ENCODE peak calls at places on chromosome X, in five cellular contexts. Y is spleen, E is right lobe of liver, U is left ventricle myocardium inferior, M is brain microvascular endothelial cell. C is an unnamed sample.

GRCh38 chrX:98956014-98956413 is 1454.1 kb downstream of the PCDH19 start:
- DNase-seq in Y (no peak), E (no peak), U (no peak), M (no peak), C (no peak)

GRCh38 chrX:40083979-40084359 is 13.8 kb downstream of the BCOR start:
- DNase-seq in Y (no peak), E (peak), U (no peak), M (no peak), C (peak)

GRCh38 chrX:136339702-136340101 is 38.9 kb downstream of the ADGRG4 start:
- DNase-seq in Y (no peak), E (no peak), U (no peak), M (no peak), C (no peak)

GRCh38 chrX:143663755-143664154 is 27.9 kb upstream of the SLITRK4 start:
- DNase-seq in Y (no peak), E (no peak), U (no peak), M (no peak), C (no peak)

GRCh38 chrX:3142259-3143042 is 101.2 kb downstream of the ARSF start:
- DNase-seq in Y (no peak), E (no peak), U (no peak), M (no peak), C (no peak)

GRCh38 chrX:153052534-153052933 is 3.7 kb upstream of the PNMA3 start:
- DNase-seq in Y (no peak), E (no peak), U (no peak), M (no peak), C (no peak)

GRCh38 chrX:154750301-154751120 is at the start of gene GAB3:
- DNase-seq in Y (peak), E (peak), U (peak), M (no peak), C (peak)

GRCh38 chrX:107552976-107553375 is 75.3 kb upstream of the PRPS1 start:
- DNase-seq in Y (no peak), E (no peak), U (no peak), M (no peak), C (no peak)

GRCh38 chrX:83469551-83469950 is 38.5 kb upstream of the POU3F4 start:
- DNase-seq in Y (no peak), E (no peak), U (no peak), M (no peak), C (no peak)

GRCh38 chrX:2284133-2284532 is 216.6 kb downstream of the DHRSX start:
- DNase-seq in Y (no peak), E (no peak), U (no peak), M (no peak), C (no peak)

GRCh38 chrX:74465424-74465823 is 44.1 kb downstream of the SLC16A2 start:
- DNase-seq in Y (no peak), E (no peak), U (no peak), M (no peak), C (no peak)

GRCh38 chrX:11580789-11581188 is 84.9 kb downstream of the ARHGAP6 start:
- DNase-seq in Y (no peak), E (no peak), U (no peak), M (no peak), C (no peak)

GRCh38 chrX:148885203-148885602 is 384.8 kb downstream of the AFF2 start:
- DNase-seq in Y (no peak), E (no peak), U (no peak), M (no peak), C (no peak)

GRCh38 chrX:150573702-150574101 is 5.3 kb downstream of the MTM1 start:
- DNase-seq in Y (peak), E (no peak), U (no peak), M (no peak), C (no peak)

GRCh38 chrX:20472148-20472547 is 205.4 kb upstream of the RPS6KA3 start:
- DNase-seq in Y (no peak), E (no peak), U (no peak), M (no peak), C (no peak)

DNA sequence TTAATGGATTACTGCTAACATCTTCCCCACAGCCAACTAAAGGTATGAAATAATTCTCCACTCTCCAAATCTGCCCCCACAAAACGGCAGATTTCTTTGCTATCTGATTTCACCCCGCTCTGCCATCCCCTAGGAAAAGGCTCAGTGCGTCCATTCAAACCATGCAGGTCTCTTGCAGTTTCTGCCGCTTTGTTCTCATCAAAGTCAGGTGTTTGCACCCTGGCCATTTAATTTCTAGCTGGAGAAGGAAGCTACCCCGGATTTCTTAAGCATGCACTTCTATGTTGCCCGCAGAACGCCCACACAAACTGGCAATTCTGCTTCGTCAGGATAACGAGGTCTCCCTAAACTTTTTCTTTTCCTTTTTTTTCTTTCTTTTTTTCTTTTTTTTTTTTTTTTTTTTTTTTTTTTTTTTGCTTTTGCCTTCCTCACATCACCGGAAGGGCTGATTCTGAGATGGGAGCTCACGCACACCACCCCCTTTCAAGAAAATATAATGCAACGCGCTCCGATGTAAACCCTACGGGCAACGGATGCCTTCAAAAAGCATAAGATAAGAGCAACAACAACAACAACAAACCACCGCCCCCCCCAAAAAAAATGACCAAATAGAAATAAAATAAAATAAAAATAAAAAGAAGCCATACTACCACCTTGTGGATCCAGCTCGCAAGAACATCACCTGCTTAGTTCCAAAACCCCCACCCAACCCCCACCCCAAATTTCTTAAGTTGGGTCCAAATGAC is 3.2 kb downstream of the NLGN4X start:
- DNase-seq in Y (no peak), E (no peak), U (no peak), M (no peak), C (no peak)
- H3K4me3 ChIP-seq in Y (peak), E (peak), U (peak), M (peak), C (no peak)

DNA sequence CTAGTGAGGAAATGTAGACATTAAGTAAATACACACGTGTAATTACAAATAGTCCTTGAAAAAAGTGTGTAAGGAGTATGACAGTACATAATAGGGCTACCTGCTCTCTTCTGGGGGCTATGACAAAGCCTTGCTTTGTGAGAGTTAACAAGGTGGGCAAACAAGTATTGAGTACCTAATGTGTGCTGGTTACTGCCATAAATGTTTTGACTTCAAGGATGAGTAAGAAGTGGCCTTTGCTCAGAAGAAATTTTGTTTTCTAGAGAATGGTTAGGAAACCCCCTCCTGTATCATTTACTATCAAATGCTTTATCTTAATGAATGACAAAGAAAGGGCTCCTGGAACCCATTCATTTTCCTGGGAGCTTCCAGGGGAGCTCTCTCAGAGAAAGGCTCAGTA is 167.0 kb upstream of the CASK start:
- DNase-seq in Y (no peak), E (no peak), U (no peak), M (no peak), C (no peak)
- H3K27ac ChIP-seq in Y (no peak), E (no peak), U (no peak), M (no peak), C (no peak)

GRCh38 chrX:51395807-51396728 is 63.4 kb downstream of the NUDT10 start:
- DNase-seq in Y (peak), E (peak), U (no peak), M (no peak), C (peak)
- TF ChIP-seq CTCF in Y (peak), E (peak), U (peak), M (peak), C (no peak)

DNA sequence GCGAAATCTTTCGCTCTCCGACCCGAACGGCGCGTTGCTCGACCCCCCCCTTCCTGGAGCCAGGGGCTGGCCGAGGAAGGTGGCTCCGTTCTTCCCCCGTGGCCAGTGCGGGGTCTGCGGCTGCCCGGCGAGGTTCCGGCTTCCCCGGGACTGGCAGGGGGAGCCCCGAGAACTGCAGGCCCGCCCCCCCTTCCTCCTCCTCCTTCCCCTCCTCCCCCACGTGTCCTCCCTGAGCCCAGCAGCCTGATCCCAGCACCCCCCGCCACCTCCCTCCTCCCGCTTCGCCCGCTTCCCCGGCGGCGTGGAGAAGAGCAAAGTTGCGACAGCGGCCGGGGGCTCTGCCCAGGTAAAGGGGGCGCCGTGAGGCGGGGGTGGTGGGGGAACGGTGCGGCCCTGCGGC is 2.4 kb upstream of the BCORL1 start:
- DNase-seq in Y (peak), E (no peak), U (no peak), M (no peak), C (peak)
- H3K4me3 ChIP-seq in Y (peak), E (no peak), U (no peak), M (peak), C (no peak)

GRCh38 chrX:119676949-119677653 is 15.9 kb downstream of the SEPTIN6 start:
- DNase-seq in Y (no peak), E (no peak), U (no peak), M (no peak), C (peak)
- H3K27ac ChIP-seq in Y (peak), E (no peak), U (no peak), M (no peak), C (no peak)

GRCh38 chrX:132677233-132677716 is 188.4 kb upstream of the MBNL3 start:
- DNase-seq in Y (no peak), E (no peak), U (no peak), M (no peak), C (no peak)

GRCh38 chrX:132671229-132671641 is 182.4 kb upstream of the MBNL3 start:
- DNase-seq in Y (no peak), E (no peak), U (no peak), M (peak), C (no peak)

GRCh38 chrX:132676102-132676501 is 187.3 kb upstream of the MBNL3 start:
- DNase-seq in Y (no peak), E (no peak), U (no peak), M (no peak), C (no peak)

GRCh38 chrX:132676561-132677186 is 187.8 kb upstream of the MBNL3 start:
- DNase-seq in Y (no peak), E (no peak), U (no peak), M (no peak), C (no peak)
- TF ChIP-seq CTCF in Y (no peak), E (no peak), U (no peak), M (peak), C (no peak)

DNA sequence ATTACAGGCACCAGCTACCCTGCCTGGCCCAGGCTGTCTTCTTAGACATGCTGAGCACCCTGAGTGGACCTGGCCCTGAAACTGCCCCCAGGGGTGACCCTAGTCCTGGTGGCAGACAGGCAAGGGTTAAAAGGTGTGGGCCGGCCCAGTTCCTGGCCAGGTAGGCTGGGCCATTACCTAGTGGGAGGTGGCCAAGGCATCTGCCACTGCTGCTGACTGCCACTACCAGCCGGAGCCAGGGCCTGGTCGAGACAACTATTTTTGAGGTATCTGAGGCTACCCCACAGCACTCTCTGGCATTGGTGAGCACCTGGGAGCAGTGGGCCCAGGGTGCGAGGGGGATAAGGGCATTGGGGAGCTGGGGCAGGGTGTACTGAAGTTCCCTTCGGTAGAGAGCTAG is at the start of gene CCDC120:
- DNase-seq in Y (no peak), E (no peak), U (no peak), M (no peak), C (no peak)
- H3K4me3 ChIP-seq in Y (no peak), E (peak), U (no peak), M (no peak), C (peak)

GRCh38 chrX:64662876-64663275 is 267.6 kb upstream of the MTMR8 start:
- DNase-seq in Y (no peak), E (no peak), U (no peak), M (no peak), C (no peak)
- H3K27ac ChIP-seq in Y (no peak), E (no peak), U (no peak), M (no peak), C (no peak)

GRCh38 chrX:80808854-80809493 is 703 bp downstream of the BRWD3 start:
- DNase-seq in Y (peak), E (no peak), U (no peak), M (no peak), C (no peak)

GRCh38 chrX:80808160-80808735 is 1.4 kb downstream of the BRWD3 start:
- DNase-seq in Y (peak), E (peak), U (peak), M (peak), C (peak)

GRCh38 chrX:80810365-80810978 is 795 bp upstream of the BRWD3 start:
- DNase-seq in Y (no peak), E (no peak), U (no peak), M (no peak), C (no peak)

GRCh38 chrX:80816051-80816450 is 6.4 kb upstream of the BRWD3 start:
- DNase-seq in Y (no peak), E (no peak), U (no peak), M (no peak), C (no peak)

GRCh38 chrX:80812176-80812575 is 2.5 kb upstream of the BRWD3 start:
- DNase-seq in Y (peak), E (no peak), U (peak), M (peak), C (no peak)
- TF ChIP-seq CTCF in Y (no peak), E (no peak), U (peak), M (peak), C (no peak)

GRCh38 chrX:140524556-140524955 is 19.7 kb upstream of the SOX3 start:
- DNase-seq in Y (no peak), E (no peak), U (no peak), M (no peak), C (no peak)

GRCh38 chrX:140521393-140521792 is 16.5 kb upstream of the SOX3 start:
- DNase-seq in Y (no peak), E (no peak), U (no peak), M (no peak), C (no peak)

GRCh38 chrX:140525448-140525847 is 20.6 kb upstream of the SOX3 start:
- DNase-seq in Y (no peak), E (no peak), U (no peak), M (no peak), C (no peak)

DNA sequence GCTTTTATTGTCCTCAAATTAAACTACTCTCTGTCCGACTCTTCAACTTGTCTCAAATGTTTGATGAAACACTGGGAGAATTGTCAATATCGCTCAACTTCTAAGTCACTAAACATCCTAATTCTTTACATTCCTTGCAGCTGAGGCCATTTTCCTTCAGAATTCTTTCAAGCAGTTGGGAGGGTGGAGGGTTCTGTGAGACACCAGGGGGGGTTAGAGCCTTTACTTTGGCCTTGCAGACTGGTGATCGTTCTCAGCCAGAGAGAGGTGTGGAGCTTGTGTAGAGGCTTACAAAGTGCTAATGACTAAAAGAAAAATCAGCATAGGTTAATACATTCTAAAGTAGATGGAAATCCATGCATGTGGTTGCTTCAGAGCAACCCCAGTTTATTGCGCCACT is 21.3 kb upstream of the SOX3 start:
- DNase-seq in Y (no peak), E (no peak), U (no peak), M (no peak), C (no peak)
- H3K4me3 ChIP-seq in Y (no peak), E (no peak), U (no peak), M (no peak), C (no peak)